ENCODE peak calls at places on chromosomes 16 and 17, in six cellular contexts. I is neural crest cell, L is HFF-Myc, S is NCI-H1092, G is GM23248, Z is 8988T. O is an unnamed sample.

GRCh38 chr17:42347198-42347597 is 41.0 kb downstream of the STAT3 start:
- DNase-seq in L (peak; percentile 76), Z (no peak), G (peak; percentile 91), S (no peak), I (no peak), O (no peak)

GRCh38 chr16:21723532-21723931 is 59.8 kb downstream of the OTOA start:
- DNase-seq in I (no peak), G (no peak), Z (no peak), L (no peak), S (no peak), O (no peak)

GRCh38 chr17:58316260-58316960 is 12.2 kb downstream of the TSPOAP1 start:
- DNase-seq in Z (peak; percentile 7), L (no peak), I (no peak), S (no peak), G (no peak), O (no peak)

GRCh38 chr16:18832021-18832420 is 30.7 kb upstream of the ARL6IP1 start:
- DNase-seq in Z (no peak), I (no peak), L (no peak), G (no peak), S (no peak), O (no peak)

GRCh38 chr17:74433421-74434121 is 1.7 kb downstream of the GPRC5C start:
- DNase-seq in I (no peak), L (no peak), Z (peak; percentile 58), G (no peak), S (no peak), O (no peak)

GRCh38 chr16:89586853-89587252 is 11.3 kb downstream of the CPNE7 start:
- DNase-seq in G (peak; percentile 69), I (no peak), L (no peak), Z (no peak), S (no peak), O (peak; percentile 32)

GRCh38 chr16:1808691-1809090 is 15.2 kb upstream of the IGFALS start:
- DNase-seq in S (no peak), Z (no peak), G (no peak), I (no peak), L (no peak), O (no peak)

GRCh38 chr17:32546031-32546444 is 59.2 kb downstream of the CDK5R1 start:
- DNase-seq in Z (no peak), S (peak; percentile 23), L (no peak), I (no peak), G (no peak), O (no peak)

GRCh38 chr16:4681471-4682083 is 11.8 kb upstream of the NUDT16L1 start:
- DNase-seq in Z (no peak), S (no peak), L (no peak), I (no peak), G (no peak), O (no peak)